ENCODE peak calls at places on chromosomes 2 and 18, in six cellular contexts. U is cardiac fibroblast, E is H1, C is foreskin fibroblast, Z is ovary, G is PC-3. S is an unnamed sample.

GRCh38 chr18:79737426-79737825 is 57.8 kb downstream of the CTDP1 start:
- DNase-seq in Z (no peak), C (no peak), E (no peak), U (no peak), G (no peak), S (no peak)

GRCh38 chr2:186991766-186992417 is 142.9 kb upstream of the ZSWIM2 start:
- DNase-seq in Z (no peak), U (peak; percentile 18), G (peak; percentile 13), E (no peak), C (no peak), S (no peak)

GRCh38 chr2:197189770-197190434 is 120.7 kb downstream of the ANKRD44 start:
- DNase-seq in Z (no peak), G (no peak), U (no peak), E (no peak), C (no peak), S (no peak)

GRCh38 chr18:37641573-37641972 is 76.0 kb upstream of the CELF4 start:
- DNase-seq in C (no peak), E (no peak), Z (no peak), G (no peak), U (no peak), S (no peak)

GRCh38 chr2:168920504-168921157 is 19.5 kb downstream of the G6PC2 start:
- DNase-seq in C (peak; percentile 5), Z (no peak), U (peak; percentile 60), E (no peak), G (peak; percentile 73), S (peak; percentile 45)

GRCh38 chr2:84461310-84461709 is 2.2 kb upstream of the SUCLG1 start:
- DNase-seq in C (no peak), E (no peak), Z (no peak), G (no peak), U (no peak), S (no peak)

GRCh38 chr2:138762515-138762914 is 17.7 kb downstream of the NXPH2 start:
- DNase-seq in U (no peak), E (no peak), C (no peak), Z (no peak), G (no peak), S (no peak)

GRCh38 chr2:66428986-66429612 is 5.8 kb upstream of the MEIS1 start:
- DNase-seq in E (no peak), Z (peak; percentile 22), U (peak; percentile 77), C (peak; percentile 39), G (peak; percentile 77), S (peak; percentile 50)

GRCh38 chr18:39801848-39802247 is 2153.2 kb upstream of the PIK3C3 start:
- DNase-seq in U (no peak), Z (no peak), E (no peak), C (no peak), G (no peak), S (no peak)

GRCh38 chr2:37388074-37388473 is 43.6 kb downstream of the QPCT start:
- DNase-seq in E (no peak), G (peak; percentile 76), Z (no peak), U (peak; percentile 57), C (peak; percentile 92), S (no peak)

GRCh38 chr2:112938904-112939303 is 27.9 kb downstream of the IL37 start:
- DNase-seq in Z (no peak), G (peak; percentile 89), E (no peak), U (no peak), C (no peak), S (no peak)

GRCh38 chr18:74342416-74343043 is 26.9 kb downstream of the C18orf63 start:
- DNase-seq in C (peak; percentile 37), U (peak; percentile 88), G (peak; percentile 75), Z (no peak), E (no peak), S (peak; percentile 63)

GRCh38 chr18:78160961-78161656 is 818.5 kb upstream of the SALL3 start:
- DNase-seq in G (peak; percentile 19), C (no peak), E (no peak), Z (no peak), U (no peak), S (no peak)

GRCh38 chr2:9100080-9100876 is 96.8 kb upstream of the MBOAT2 start:
- DNase-seq in Z (no peak), G (no peak), U (no peak), C (no peak), E (no peak), S (peak; percentile 81)

GRCh38 chr2:27799646-27800010 is 28.1 kb downstream of the MRPL33 start:
- DNase-seq in E (no peak), C (no peak), G (peak; percentile 69), Z (no peak), U (no peak), S (no peak)

GRCh38 chr2:134782792-134783191 is 55.6 kb upstream of the ACMSD start:
- DNase-seq in U (peak; percentile 19), Z (no peak), G (no peak), C (peak; percentile 7), E (no peak), S (peak; percentile 31)

GRCh38 chr2:239991689-239992314 is 33.3 kb downstream of the NDUFA10 start:
- DNase-seq in Z (no peak), C (peak; percentile 36), G (peak; percentile 65), U (peak; percentile 79), E (no peak), S (peak; percentile 56)

GRCh38 chr2:69191672-69192071 is 178.7 kb downstream of the ANTXR1 start:
- DNase-seq in E (no peak), C (peak; percentile 66), U (no peak), G (no peak), Z (no peak), S (no peak)

GRCh38 chr2:130843321-130843985 is 6.7 kb downstream of the ARHGEF4 start:
- DNase-seq in U (no peak), Z (no peak), G (no peak), C (no peak), E (no peak), S (no peak)

GRCh38 chr2:112907001-112907949 is 3.7 kb upstream of the IL37 start:
- DNase-seq in U (no peak), Z (no peak), C (no peak), E (no peak), G (no peak), S (no peak)

GRCh38 chr2:178271629-178272333 is 77.5 kb downstream of the OSBPL6 start:
- DNase-seq in E (no peak), Z (peak; percentile 82), G (no peak), C (peak; percentile 42), U (peak; percentile 95), S (no peak)

GRCh38 chr18:44579028-44579692 is 101.5 kb upstream of the SETBP1 start:
- DNase-seq in U (peak; percentile 58), C (no peak), Z (no peak), G (peak; percentile 34), E (no peak), S (peak; percentile 35)

GRCh38 chr2:9805435-9806297 is 37.6 kb upstream of the TAF1B start:
- DNase-seq in E (no peak), Z (no peak), U (peak; percentile 81), C (no peak), G (no peak), S (no peak)

GRCh38 chr2:60818272-60818671 is 62.2 kb downstream of the PAPOLG start:
- DNase-seq in E (no peak), U (no peak), G (peak; percentile 19), Z (no peak), C (no peak), S (peak; percentile 42)

GRCh38 chr2:28635251-28635650 is 116.4 kb upstream of the PPP1CB start:
- DNase-seq in Z (no peak), G (no peak), C (no peak), E (no peak), U (peak; percentile 53), S (no peak)

GRCh38 chr2:164014068-164014577 is 278.3 kb upstream of the FIGN start:
- DNase-seq in U (peak; percentile 17), G (no peak), E (no peak), C (no peak), Z (no peak), S (no peak)

GRCh38 chr2:164015328-164016123 is 279.7 kb upstream of the FIGN start:
- DNase-seq in U (no peak), E (no peak), Z (no peak), G (no peak), C (no peak), S (peak; percentile 91)

GRCh38 chr2:164009801-164010337 is 274.1 kb upstream of the FIGN start:
- DNase-seq in U (no peak), C (no peak), E (no peak), Z (no peak), G (no peak), S (no peak)

GRCh38 chr2:164014791-164015190 is 279.0 kb upstream of the FIGN start:
- DNase-seq in C (no peak), U (no peak), E (no peak), G (no peak), Z (no peak), S (no peak)
- H3K4me3 ChIP-seq in C (no peak overlapping the region), U (no peak overlapping the region), E (no peak overlapping the region), G (no peak overlapping the region), Z (no peak overlapping the region), S (no peak overlapping the region)

GRCh38 chr2:128062571-128062970 is 28.4 kb upstream of the UGGT1 start:
- DNase-seq in Z (no peak), C (no peak), G (no peak), E (no peak), U (no peak), S (no peak)
- TF ChIP-seq CTCF in Z (no peak), C (no peak), G (no peak), E (no peak), U (no peak), S (no peak)

DNA sequence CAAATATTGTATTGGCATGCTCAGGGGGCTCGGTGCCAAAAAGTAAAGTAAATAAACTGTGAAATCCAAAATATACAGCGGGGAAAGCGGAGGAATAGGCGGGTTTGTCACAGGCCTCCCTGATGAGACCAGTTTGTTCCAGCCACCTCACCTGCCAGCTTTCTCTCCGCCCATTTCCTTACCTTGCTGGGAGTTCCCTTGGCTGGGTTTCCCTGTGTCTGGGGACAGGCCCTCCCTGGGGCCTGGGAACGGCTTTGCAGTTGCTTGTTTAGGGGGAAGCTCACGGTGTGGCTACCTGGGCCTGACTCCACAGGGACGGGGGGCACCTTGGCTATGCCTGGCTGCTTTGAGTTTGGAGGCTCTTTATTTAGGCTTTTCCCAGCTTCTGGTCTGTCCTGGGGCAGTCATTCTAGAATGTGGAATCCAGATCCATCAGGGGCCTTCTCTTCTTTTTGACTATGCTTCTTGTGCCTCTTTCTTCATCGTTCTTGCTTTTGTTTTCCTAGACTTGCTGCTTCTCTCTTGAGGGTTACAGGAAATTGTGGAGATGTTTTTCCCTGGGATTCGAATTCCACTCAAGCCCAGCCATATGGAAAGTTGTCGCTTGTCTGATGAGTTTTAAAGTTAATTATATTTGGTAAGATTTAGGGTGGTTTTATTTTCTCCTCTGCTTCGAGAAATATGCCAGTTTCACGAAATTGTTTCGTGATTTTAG is 2.3 kb downstream of the GLI2 start:
- DNase-seq in E (no peak), Z (peak; percentile 38), U (peak; percentile 53), G (peak; percentile 71), C (no peak), S (no peak)
- H3K4me3 ChIP-seq in E (peak overlapping the region; percentile 89), Z (peak overlapping the region; percentile 48), U (peak overlapping the region; percentile 80), G (peak overlapping the region; percentile 79), C (peak overlapping the region; percentile 83), S (no peak overlapping the region)

GRCh38 chr2:220893411-220893810 is 678.7 kb downstream of the EPHA4 start:
- DNase-seq in U (no peak), E (no peak), C (no peak), G (no peak), Z (no peak), S (no peak)
- TF ChIP-seq CTCF in U (no peak), E (no peak), C (no peak), G (no peak), Z (no peak), S (no peak)

GRCh38 chr18:57131782-57132181 is 15.1 kb upstream of the BOD1L2 start:
- DNase-seq in C (no peak), U (no peak), Z (no peak), E (no peak), G (no peak), S (no peak)
- H3K4me3 ChIP-seq in C (no peak overlapping the region), U (no peak overlapping the region), Z (no peak overlapping the region), E (no peak overlapping the region), G (no peak overlapping the region), S (no peak overlapping the region)

S was measured in GM12865.